ENCODE peak calls at places on chromosome 13, in eight cellular contexts. U, P, Q, H, X, D, T and R are unnamed samples.

GRCh38 chr13:100040196-100040595 is 48.7 kb upstream of the PCCA start:
- DNase-seq in D (no peak), Q (no peak), X (no peak), U (no peak), T (no peak), P (no peak), H (no peak), R (no peak)

GRCh38 chr13:37616131-37616530 is 17.6 kb upstream of the POSTN start:
- DNase-seq in D (no peak), P (no peak), Q (no peak), U (no peak), T (no peak), H (no peak), X (no peak), R (no peak)

GRCh38 chr13:101785858-101786257 is 333.4 kb downstream of the ITGBL1 start:
- DNase-seq in T (peak), H (peak), X (peak), D (peak), Q (no peak), P (peak), U (peak), R (no peak)

GRCh38 chr13:25190256-25190655 is 18.2 kb upstream of the AMER2 start:
- DNase-seq in Q (no peak), D (no peak), U (no peak), T (no peak), X (no peak), P (no peak), H (no peak), R (no peak)

GRCh38 chr13:26474286-26474685 is 83.2 kb upstream of the WASF3 start:
- DNase-seq in H (no peak), X (no peak), U (no peak), P (no peak), D (no peak), T (no peak), Q (no peak), R (no peak)

GRCh38 chr13:105048685-105049084 is 1486.8 kb downstream of the EFNB2 start:
- DNase-seq in P (no peak), H (no peak), D (peak), Q (no peak), U (no peak), X (no peak), T (no peak), R (no peak)

GRCh38 chr13:21670883-21671792 is at the start of gene FGF9:
- DNase-seq in D (peak), Q (no peak), P (peak), T (peak), U (peak), X (peak), H (peak), R (peak)

GRCh38 chr13:111632906-111633305 is 312.5 kb downstream of the TEX29 start:
- DNase-seq in X (peak), D (peak), T (no peak), U (no peak), H (no peak), P (peak), Q (no peak), R (no peak)

GRCh38 chr13:82147526-82147925 is 1734.7 kb downstream of the SLITRK1 start:
- DNase-seq in U (no peak), T (peak), P (no peak), H (no peak), D (no peak), X (no peak), Q (no peak), R (no peak)

GRCh38 chr13:83503424-83503823 is 378.9 kb downstream of the SLITRK1 start:
- DNase-seq in T (peak), Q (no peak), U (peak), H (no peak), D (no peak), X (no peak), P (no peak), R (peak)

GRCh38 chr13:19984430-19985218 is 26.1 kb downstream of the ZMYM2 start:
- DNase-seq in T (peak), X (no peak), P (no peak), H (no peak), U (peak), D (no peak), Q (no peak), R (peak)

GRCh38 chr13:51339354-51339753 is at the start of gene SERPINE3:
- DNase-seq in X (no peak), H (no peak), P (no peak), D (no peak), T (no peak), Q (no peak), U (no peak), R (no peak)

GRCh38 chr13:111484959-111485358 is 164.5 kb downstream of the TEX29 start:
- DNase-seq in U (no peak), P (no peak), D (no peak), T (no peak), X (no peak), H (no peak), Q (no peak), R (no peak)

GRCh38 chr13:35720690-35721554 is 244.4 kb upstream of the MAB21L1 start:
- DNase-seq in T (peak), U (no peak), D (peak), X (peak), H (peak), Q (no peak), P (peak), R (peak)

GRCh38 chr13:78598933-78599332 is 4.4 kb downstream of the POU4F1 start:
- DNase-seq in U (no peak), Q (no peak), H (no peak), X (no peak), T (no peak), D (no peak), P (no peak), R (no peak)

GRCh38 chr13:30697177-30697953 is 38.0 kb upstream of the ALOX5AP start:
- DNase-seq in P (no peak), T (no peak), X (no peak), U (no peak), H (no peak), Q (no peak), D (no peak), R (peak)

GRCh38 chr13:83499286-83499685 is 383.0 kb downstream of the SLITRK1 start:
- DNase-seq in Q (no peak), X (no peak), P (no peak), T (no peak), H (no peak), D (no peak), U (no peak), R (no peak)

GRCh38 chr13:30647824-30648521 is 30.3 kb downstream of the USPL1 start:
- DNase-seq in Q (no peak), U (no peak), P (no peak), D (no peak), H (no peak), X (no peak), T (no peak), R (no peak)

GRCh38 chr13:35888327-35888940 is 242.7 kb downstream of the DCLK1 start:
- DNase-seq in Q (no peak), X (no peak), H (no peak), T (peak), D (no peak), P (no peak), U (peak), R (peak)

GRCh38 chr13:45196622-45197021 is 4.2 kb downstream of the KCTD4 start:
- DNase-seq in X (no peak), T (peak), H (no peak), P (no peak), D (no peak), Q (no peak), U (no peak), R (peak)

GRCh38 chr13:42715909-42716308 is 65.5 kb upstream of the FAM216B start:
- DNase-seq in P (no peak), X (no peak), Q (no peak), H (no peak), D (no peak), T (no peak), U (no peak), R (no peak)

GRCh38 chr13:94713556-94714182 is 1.3 kb upstream of the SOX21 start:
- DNase-seq in H (no peak), T (no peak), D (no peak), P (no peak), X (no peak), Q (no peak), U (no peak), R (no peak)

GRCh38 chr13:103210348-103210747 is 144.1 kb upstream of the SLC10A2 start:
- DNase-seq in T (no peak), H (no peak), Q (no peak), P (no peak), X (no peak), D (no peak), U (no peak), R (no peak)

GRCh38 chr13:41461527-41462124 is 4.3 kb downstream of the RGCC start:
- DNase-seq in Q (no peak), U (no peak), D (no peak), T (no peak), X (no peak), H (no peak), P (no peak), R (no peak)

GRCh38 chr13:39512687-39513086 is 90.3 kb downstream of the LHFPL6 start:
- DNase-seq in D (no peak), X (no peak), U (no peak), P (no peak), Q (no peak), T (no peak), H (no peak), R (no peak)

GRCh38 chr13:53004605-53005004 is 24.0 kb upstream of the OLFM4 start:
- DNase-seq in D (no peak), Q (no peak), X (no peak), H (no peak), U (no peak), P (no peak), T (no peak), R (no peak)
- TF ChIP-seq CTCF in D (no peak), Q (no peak), X (no peak), H (no peak), U (no peak), P (no peak), T (no peak), R (no peak)

DNA sequence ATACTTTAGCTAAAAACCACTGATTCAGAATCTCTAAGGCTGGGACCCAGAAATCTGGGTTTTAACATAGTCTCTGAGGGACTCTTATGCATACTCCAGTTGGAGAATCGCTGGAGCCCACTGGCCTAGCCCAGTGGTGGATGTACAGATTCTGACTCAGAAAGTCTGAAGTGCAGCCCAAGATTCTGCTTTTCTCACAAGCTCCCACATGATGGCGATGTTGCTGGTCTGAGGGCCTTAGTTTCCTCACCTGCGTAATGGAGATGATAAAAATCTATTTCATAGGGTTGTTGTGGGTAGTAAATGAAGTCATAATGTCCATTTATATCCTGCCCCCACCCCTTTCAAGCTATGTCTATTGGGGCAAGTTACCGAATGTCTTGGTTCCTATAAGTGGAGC is 7.7 kb upstream of the CDADC1 start:
- DNase-seq in Q (no peak), P (peak), X (peak), H (no peak), D (no peak), U (peak), T (peak), R (peak)
- TF ChIP-seq CTCF in Q (no peak), P (no peak), X (no peak), H (no peak), D (peak), U (peak), T (peak), R (peak)

GRCh38 chr13:88887045-88887662 is 1216.0 kb downstream of the SLITRK5 start:
- DNase-seq in T (no peak), H (no peak), D (no peak), P (no peak), Q (no peak), U (no peak), X (peak), R (no peak)
- TF ChIP-seq CTCF in T (no peak), H (no peak), D (no peak), P (no peak), Q (no peak), U (no peak), X (no peak), R (no peak)

GRCh38 chr13:73273276-73273675 is 214.5 kb downstream of the KLF5 start:
- DNase-seq in U (no peak), P (no peak), Q (no peak), X (no peak), T (no peak), H (no peak), D (no peak), R (no peak)

GRCh38 chr13:73273737-73274136 is 214.9 kb downstream of the KLF5 start:
- DNase-seq in H (no peak), X (no peak), U (peak), P (no peak), T (peak), Q (no peak), D (no peak), R (peak)

GRCh38 chr13:73272831-73273230 is 214.0 kb downstream of the KLF5 start:
- DNase-seq in D (no peak), T (no peak), U (no peak), H (no peak), Q (no peak), P (no peak), X (no peak), R (no peak)

GRCh38 chr13:73274147-73274546 is 215.3 kb downstream of the KLF5 start:
- DNase-seq in U (no peak), H (no peak), T (peak), D (no peak), X (no peak), Q (no peak), P (no peak), R (peak)

GRCh38 chr13:73275163-73275562 is 216.4 kb downstream of the KLF5 start:
- DNase-seq in X (no peak), D (no peak), T (no peak), P (no peak), Q (no peak), H (no peak), U (no peak), R (no peak)
- TF ChIP-seq CTCF in X (no peak), D (no peak), T (no peak), P (no peak), Q (no peak), H (no peak), U (no peak), R (no peak)

DNA sequence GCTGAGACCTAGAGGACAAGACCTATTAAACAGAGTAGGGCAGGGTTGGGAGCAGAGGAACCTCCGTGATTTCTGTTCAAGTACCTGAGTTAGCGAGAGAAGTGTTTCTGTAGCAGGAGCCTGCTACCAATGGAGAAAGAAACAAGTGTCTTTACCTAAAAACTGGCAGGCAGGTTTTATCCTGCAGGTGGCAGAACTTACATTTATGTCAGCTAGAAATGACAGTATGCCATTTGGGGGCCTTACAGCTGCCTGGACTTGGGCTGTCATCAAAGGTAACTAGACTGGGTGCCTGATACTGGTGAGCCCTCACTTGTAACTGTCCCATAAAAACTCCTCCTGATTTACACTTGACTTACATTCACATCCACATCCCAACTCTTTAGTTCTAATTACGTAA is 185.3 kb upstream of the MIR17HG start:
- DNase-seq in D (no peak), U (no peak), X (peak), P (no peak), H (no peak), Q (no peak), T (no peak), R (no peak)
- TF ChIP-seq CTCF in D (no peak), U (peak), X (no peak), P (no peak), H (no peak), Q (no peak), T (no peak), R (no peak)

GRCh38 chr13:98897706-98898105 is 80.2 kb downstream of the DOCK9 start:
- DNase-seq in H (no peak), D (no peak), X (no peak), T (no peak), P (no peak), U (no peak), Q (no peak), R (no peak)
- TF ChIP-seq CTCF in H (no peak), D (no peak), X (no peak), T (no peak), P (no peak), U (no peak), Q (no peak), R (no peak)